ENCODE peak calls at places on chromosomes 7 and 10, in seven cellular contexts. I is epithelial cell of esophagus, U is tibial artery, S is PC-3, K is NCI-H1105 treated with DMSO at 0.1 percent for 48 hours, H is cardiac muscle cell, X is 8988T. N is an unnamed sample.

GRCh38 chr10:78021201-78021600 is 8.1 kb downstream of the POLR3A start:
- DNase-seq in I (no peak), U (no peak), S (no peak), K (no peak), H (no peak), X (no peak), N (no peak)

GRCh38 chr7:5694221-5694754 is 87.2 kb downstream of the RNF216 start:
- DNase-seq in I (peak), U (no peak), S (peak), K (no peak), H (no peak), X (no peak), N (no peak)

GRCh38 chr10:117005454-117006055 is 568 bp upstream of the SHTN1 start:
- DNase-seq in I (no peak), U (no peak), S (peak), K (peak), H (peak), X (peak), N (peak)

GRCh38 chr10:29026065-29026797 is 262.6 kb upstream of the LYZL1 start:
- DNase-seq in I (no peak), U (no peak), S (no peak), K (no peak), H (peak), X (no peak), N (no peak)

GRCh38 chr7:90686146-90686545 is 90.0 kb downstream of the CDK14 start:
- DNase-seq in I (no peak), U (no peak), S (no peak), K (no peak), H (no peak), X (no peak), N (no peak)

GRCh38 chr7:159237022-159237421 is 92.4 kb upstream of the VIPR2 start:
- DNase-seq in I (no peak), U (no peak), S (no peak), K (no peak), H (no peak), X (no peak), N (no peak)

GRCh38 chr7:23168111-23168885 is 13.6 kb upstream of the NUP42 start:
- DNase-seq in I (no peak), U (no peak), S (no peak), K (no peak), H (no peak), X (no peak), N (no peak)

GRCh38 chr7:35253182-35253679 is 669 bp downstream of the TBX20 start:
- DNase-seq in I (no peak), U (no peak), S (no peak), K (no peak), H (no peak), X (no peak), N (no peak)

GRCh38 chr7:69365588-69366241 is 232.6 kb upstream of the AUTS2 start:
- DNase-seq in I (no peak), U (no peak), S (no peak), K (no peak), H (no peak), X (no peak), N (no peak)

GRCh38 chr10:72016608-72017310 is 52.6 kb downstream of the CHST3 start:
- DNase-seq in I (no peak), U (peak), S (no peak), K (no peak), H (no peak), X (no peak), N (no peak)

N was measured in frontal cortex.